ENCODE peak calls at places on chromosome 2, in eight cellular contexts. E, Z, C, N, Y, P, M and L are unnamed samples. For H3K27me3, the result is how much of the 10 kb centered on the place peaks cover.

GRCh38 chr2:98866033-98866432 is 70.0 kb downstream of the CRACDL start:
- DNase-seq in E (no peak), Z (no peak), C (no peak), N (no peak), Y (no peak), P (no peak), M (no peak), L (no peak)

GRCh38 chr2:12700989-12701388 is 15.7 kb upstream of the TRIB2 start:
- DNase-seq in E (no peak), Z (no peak), C (no peak), N (no peak), Y (no peak), P (no peak), M (no peak), L (no peak)

GRCh38 chr2:177405029-177405692 is 12.6 kb downstream of the AGPS start:
- DNase-seq in E (no peak), Z (no peak), C (no peak), N (no peak), Y (no peak), P (no peak), M (no peak), L (no peak)

GRCh38 chr2:68837164-68837860 is 33.9 kb downstream of the BMP10 start:
- DNase-seq in E (peak), Z (peak), C (no peak), N (no peak), Y (peak), P (peak), M (peak), L (peak)

GRCh38 chr2:69980408-69980807 is 19.0 kb upstream of the ASPRV1 start:
- DNase-seq in E (no peak), Z (no peak), C (no peak), N (peak), Y (no peak), P (no peak), M (no peak), L (no peak)

GRCh38 chr2:17101596-17101995 is 416.6 kb downstream of the RAD51AP2 start:
- DNase-seq in E (no peak), Z (no peak), C (no peak), N (no peak), Y (no peak), P (no peak), M (no peak), L (no peak)

GRCh38 chr2:95729556-95729955 is 137.8 kb downstream of the TRIM43 start:
- DNase-seq in E (no peak), Z (no peak), C (no peak), N (no peak), Y (no peak), P (no peak), M (no peak), L (no peak)

GRCh38 chr2:137659616-137660015 is 304.7 kb upstream of the HNMT start:
- DNase-seq in E (no peak), Z (no peak), C (no peak), N (no peak), Y (no peak), P (no peak), M (no peak), L (no peak)

GRCh38 chr2:57022496-57022895 is 838.7 kb downstream of the CCDC85A start:
- DNase-seq in E (no peak), Z (peak), C (no peak), N (no peak), Y (no peak), P (no peak), M (no peak), L (no peak)

GRCh38 chr2:73128841-73129535 is 16.2 kb upstream of the RAB11FIP5 start:
- DNase-seq in E (no peak), Z (no peak), C (no peak), N (no peak), Y (no peak), P (no peak), M (no peak), L (no peak)

GRCh38 chr2:201964631-201965206 is 68.9 kb upstream of the FZD7 start:
- DNase-seq in E (no peak), Z (no peak), C (no peak), N (no peak), Y (peak), P (no peak), M (no peak), L (no peak)

GRCh38 chr2:79393806-79394484 is 118.9 kb upstream of the CTNNA2 start:
- DNase-seq in E (no peak), Z (peak), C (no peak), N (no peak), Y (no peak), P (peak), M (peak), L (no peak)

GRCh38 chr2:238169021-238169707 is 10.4 kb downstream of the ERFE start:
- DNase-seq in E (no peak), Z (no peak), C (no peak), N (peak), Y (no peak), P (no peak), M (no peak), L (no peak)

GRCh38 chr2:227783404-227784138 is 30.1 kb upstream of the CCL20 start:
- DNase-seq in E (no peak), Z (no peak), C (no peak), N (no peak), Y (no peak), P (no peak), M (no peak), L (no peak)

GRCh38 chr2:1847846-1848598 is 103.7 kb upstream of the PXDN start:
- DNase-seq in E (no peak), Z (peak), C (no peak), N (no peak), Y (no peak), P (no peak), M (no peak), L (no peak)

GRCh38 chr2:7915302-7916200 is 766.3 kb upstream of the ID2 start:
- DNase-seq in E (no peak), Z (no peak), C (no peak), N (no peak), Y (no peak), P (no peak), M (no peak), L (no peak)

GRCh38 chr2:226609361-226609760 is 190.3 kb downstream of the IRS1 start:
- DNase-seq in E (no peak), Z (no peak), C (no peak), N (peak), Y (no peak), P (no peak), M (no peak), L (no peak)

GRCh38 chr2:37857485-37858196 is 67.4 kb upstream of the RMDN2 start:
- DNase-seq in E (no peak), Z (no peak), C (no peak), N (no peak), Y (no peak), P (no peak), M (no peak), L (no peak)

GRCh38 chr2:86284401-86284841 is 53.0 kb downstream of the REEP1 start:
- DNase-seq in E (no peak), Z (no peak), C (no peak), N (no peak), Y (no peak), P (no peak), M (no peak), L (peak)
- H3K27me3 ChIP-seq in E (under half), Z (under half), C (under half), N (under half), Y (under half), P (under half), M (under half), L (under half)

DNA sequence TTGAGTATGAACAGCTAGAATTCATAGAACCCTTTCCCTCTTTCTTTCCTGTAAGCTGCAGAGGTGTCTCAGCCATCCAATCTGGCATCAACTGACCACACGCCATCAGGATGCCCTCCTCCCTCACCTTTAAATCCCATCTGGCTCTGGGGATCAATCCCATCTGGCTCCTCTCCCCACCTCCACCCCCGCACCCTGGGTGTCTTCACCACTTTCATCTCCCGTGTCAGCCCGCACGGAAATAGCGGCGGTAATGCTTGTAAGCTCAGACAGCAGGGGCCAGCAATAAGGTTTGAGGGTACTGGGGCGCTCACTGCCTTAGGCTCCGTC is 508 bp upstream of the TUBA4B start:
- DNase-seq in E (no peak), Z (peak), C (no peak), N (no peak), Y (no peak), P (no peak), M (no peak), L (no peak)
- H3K27me3 ChIP-seq in E (under half), Z (half or more), C (under half), N (under half), Y (under half), P (half or more), M (under half), L (under half)

GRCh38 chr2:46861916-46862315 is 53.7 kb downstream of the MCFD2 start:
- DNase-seq in E (no peak), Z (no peak), C (no peak), N (no peak), Y (no peak), P (no peak), M (no peak), L (no peak)

GRCh38 chr2:46862430-46862829 is 53.2 kb downstream of the MCFD2 start:
- DNase-seq in E (no peak), Z (no peak), C (no peak), N (no peak), Y (no peak), P (no peak), M (no peak), L (no peak)

GRCh38 chr2:46865181-46865970 is 50.2 kb downstream of the MCFD2 start:
- DNase-seq in E (no peak), Z (no peak), C (no peak), N (no peak), Y (no peak), P (no peak), M (no peak), L (no peak)

GRCh38 chr2:46866770-46867246 is 48.8 kb downstream of the MCFD2 start:
- DNase-seq in E (no peak), Z (no peak), C (no peak), N (no peak), Y (peak), P (no peak), M (peak), L (no peak)

GRCh38 chr2:46863895-46864294 is 51.7 kb downstream of the MCFD2 start:
- DNase-seq in E (no peak), Z (no peak), C (no peak), N (no peak), Y (no peak), P (no peak), M (no peak), L (no peak)
- H3K27me3 ChIP-seq in E (under half), Z (under half), C (under half), N (under half), Y (under half), P (under half), M (under half), L (under half)

GRCh38 chr2:239769574-239770145 is 255.5 kb downstream of the NDUFA10 start:
- DNase-seq in E (no peak), Z (no peak), C (no peak), N (no peak), Y (peak), P (no peak), M (no peak), L (no peak)
- H3K27me3 ChIP-seq in E (under half), Z (under half), C (under half), N (under half), Y (under half), P (under half), M (under half), L (under half)

GRCh38 chr2:20453087-20453486 is 6.2 kb downstream of the RHOB start:
- DNase-seq in E (no peak), Z (no peak), C (no peak), N (no peak), Y (no peak), P (no peak), M (no peak), L (no peak)
- H3K27me3 ChIP-seq in E (under half), Z (half or more), C (under half), N (under half), Y (under half), P (under half), M (under half), L (under half)

GRCh38 chr2:55923978-55924325 is 370 bp upstream of the EFEMP1 start:
- DNase-seq in E (no peak), Z (no peak), C (no peak), N (no peak), Y (no peak), P (no peak), M (no peak), L (no peak)
- H3K27me3 ChIP-seq in E (under half), Z (half or more), C (under half), N (under half), Y (under half), P (under half), M (under half), L (under half)

GRCh38 chr2:120437604-120438000 is 91.7 kb downstream of the INHBB start:
- DNase-seq in E (no peak), Z (no peak), C (no peak), N (no peak), Y (no peak), P (no peak), M (no peak), L (no peak)

GRCh38 chr2:120434909-120435308 is 89.0 kb downstream of the INHBB start:
- DNase-seq in E (no peak), Z (no peak), C (no peak), N (no peak), Y (no peak), P (no peak), M (no peak), L (no peak)

GRCh38 chr2:120435671-120436459 is 89.9 kb downstream of the INHBB start:
- DNase-seq in E (no peak), Z (no peak), C (no peak), N (no peak), Y (no peak), P (no peak), M (no peak), L (no peak)

GRCh38 chr2:120436885-120437603 is 91.1 kb downstream of the INHBB start:
- DNase-seq in E (no peak), Z (peak), C (no peak), N (no peak), Y (no peak), P (no peak), M (no peak), L (no peak)

DNA sequence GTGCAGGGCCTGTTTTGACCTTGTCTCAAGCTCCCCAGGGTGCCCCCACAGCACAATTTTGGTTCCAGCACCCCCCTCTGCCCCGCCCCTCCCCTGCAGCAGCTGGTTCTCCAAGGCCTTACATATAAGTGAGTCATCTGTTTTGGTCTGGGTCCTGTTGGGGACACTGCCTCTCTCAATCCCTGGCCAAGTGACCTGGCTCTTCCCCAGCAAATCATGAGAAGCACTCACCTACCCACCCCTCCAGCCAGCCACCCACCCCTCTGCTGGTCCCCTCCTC is 90.5 kb downstream of the INHBB start:
- DNase-seq in E (no peak), Z (no peak), C (no peak), N (no peak), Y (no peak), P (no peak), M (no peak), L (no peak)
- H3K27me3 ChIP-seq in E (under half), Z (half or more), C (under half), N (half or more), Y (under half), P (under half), M (under half), L (under half)

GRCh38 chr2:5699963-5700362 is 7.8 kb downstream of the SOX11 start:
- DNase-seq in E (no peak), Z (no peak), C (no peak), N (no peak), Y (no peak), P (no peak), M (no peak), L (no peak)
- H3K27me3 ChIP-seq in E (under half), Z (under half), C (under half), N (under half), Y (half or more), P (under half), M (under half), L (under half)